ENCODE peak calls at places on chromosome 15, in seven cellular contexts. P is sciatic nerve, B is kidney glomerular epithelial cell, X is DMS153, F is colonic mucosa, O is iPS-NIHi11, G is body of pancreas. M is an unnamed sample.

GRCh38 chr15:36947035-36947719 is 153.2 kb downstream of the MEIS2 start:
- DNase-seq in P (no peak), B (no peak), X (no peak), F (no peak), O (no peak), G (no peak), M (no peak)

GRCh38 chr15:31338879-31339557 is 12.4 kb downstream of the KLF13 start:
- DNase-seq in P (peak; percentile 75), B (peak; percentile 100), X (no peak), F (no peak), O (peak; percentile 52), G (peak; percentile 93), M (no peak)

GRCh38 chr15:70099966-70100494 is 2.3 kb upstream of the TLE3 start:
- DNase-seq in P (no peak), B (no peak), X (no peak), F (no peak), O (no peak), G (peak; percentile 27), M (no peak)

GRCh38 chr15:26097216-26097615 is 234.1 kb upstream of the ATP10A start:
- DNase-seq in P (no peak), B (no peak), X (no peak), F (no peak), O (no peak), G (no peak), M (no peak)

GRCh38 chr15:81182031-81182745 is 14.5 kb upstream of the IL16 start:
- DNase-seq in P (no peak), B (no peak), X (no peak), F (no peak), O (no peak), G (no peak), M (no peak)

GRCh38 chr15:62554164-62554563 is 389.1 kb upstream of the C2CD4B start:
- DNase-seq in P (no peak), B (no peak), X (no peak), F (no peak), O (no peak), G (no peak), M (no peak)

GRCh38 chr15:89783111-89783860 is 7.2 kb downstream of the MESP2 start:
- DNase-seq in P (no peak), B (no peak), X (no peak), F (peak; percentile 50), O (peak; percentile 57), G (peak; percentile 36), M (no peak)

GRCh38 chr15:28886431-28887343 is 913 bp downstream of the APBA2 start:
- DNase-seq in P (no peak), B (no peak), X (no peak), F (no peak), O (no peak), G (no peak), M (no peak)

GRCh38 chr15:25846377-25846776 is 16.8 kb downstream of the ATP10A start:
- DNase-seq in P (no peak), B (no peak), X (no peak), F (no peak), O (no peak), G (no peak), M (no peak)

GRCh38 chr15:60070838-60071493 is 66.9 kb downstream of the FOXB1 start:
- DNase-seq in P (no peak), B (peak; percentile 19), X (no peak), F (no peak), O (no peak), G (no peak), M (no peak)

GRCh38 chr15:72751751-72752455 is 31.7 kb downstream of the ADPGK start:
- DNase-seq in P (no peak), B (no peak), X (no peak), F (no peak), O (no peak), G (peak; percentile 35), M (no peak)

GRCh38 chr15:33243869-33244268 is 49.4 kb upstream of the FMN1 start:
- DNase-seq in P (no peak), B (peak; percentile 42), X (no peak), F (no peak), O (no peak), G (no peak), M (no peak)

GRCh38 chr15:39125904-39126303 is 455.0 kb upstream of the THBS1 start:
- DNase-seq in P (no peak), B (peak; percentile 29), X (no peak), F (peak; percentile 42), O (peak; percentile 75), G (peak; percentile 17), M (no peak)

M was measured in NCI-H187 treated with DMSO at 0.1 percent for 48 hours.